ENCODE peak calls at places on chromosomes 1 and 21, in seven cellular contexts. K is HepG2, S is K562, Z is HCT116, J is H1, E is GM12878, P is SK-N-SH. V is an unnamed sample.

GRCh38 chr1:84888753-84889152 is 4.3 kb downstream of the LPAR3 start:
- DNase-seq in K (no peak), S (no peak), Z (no peak), J (no peak), E (no peak), P (no peak), V (no peak)

GRCh38 chr1:41743361-41743760 is 175.4 kb downstream of the HIVEP3 start:
- DNase-seq in K (no peak), S (no peak), Z (no peak), J (no peak), E (no peak), P (no peak), V (no peak)

GRCh38 chr1:85655315-85655714 is 52.9 kb downstream of the ZNHIT6 start:
- DNase-seq in K (no peak), S (no peak), Z (no peak), J (no peak), E (no peak), P (no peak), V (no peak)

GRCh38 chr1:21904725-21905520 is 32.2 kb downstream of the HSPG2 start:
- DNase-seq in K (no peak), S (peak; percentile 94), Z (peak; percentile 18), J (no peak), E (no peak), P (no peak), V (no peak)

GRCh38 chr1:88983791-88984552 is 8.5 kb downstream of the KYAT3 start:
- DNase-seq in K (peak; percentile 71), S (peak; percentile 44), Z (peak; percentile 23), J (no peak), E (no peak), P (peak; percentile 39), V (peak; percentile 74)

GRCh38 chr1:109133815-109134214 is 19.9 kb downstream of the ELAPOR1 start:
- DNase-seq in K (no peak), S (no peak), Z (no peak), J (no peak), E (no peak), P (no peak), V (no peak)

GRCh38 chr1:159005161-159005560 is 4.5 kb upstream of the IFI16 start:
- DNase-seq in K (no peak), S (no peak), Z (no peak), J (no peak), E (no peak), P (no peak), V (no peak)

GRCh38 chr21:33064623-33064996 is 5.3 kb upstream of the OLIG1 start:
- DNase-seq in K (no peak), S (no peak), Z (no peak), J (no peak), E (no peak), P (no peak), V (no peak)

GRCh38 chr1:116514708-116515525 is 55.9 kb downstream of the CD58 start:
- DNase-seq in K (no peak), S (no peak), Z (no peak), J (no peak), E (peak; percentile 88), P (no peak), V (no peak)

GRCh38 chr21:46674430-46675007 is 39.0 kb downstream of the PRMT2 start:
- DNase-seq in K (no peak), S (no peak), Z (no peak), J (no peak), E (no peak), P (no peak), V (no peak)

GRCh38 chr21:46675595-46676280 is 40.3 kb downstream of the PRMT2 start:
- DNase-seq in K (no peak), S (no peak), Z (no peak), J (no peak), E (no peak), P (no peak), V (no peak)
- TF ChIP-seq JUND in K (no peak), S (no peak), Z (no peak), J (no peak), E (no peak), P (no peak), V (no peak)

GRCh38 chr1:93722081-93723031 is 40.7 kb upstream of the BCAR3 start:
- DNase-seq in K (no peak), S (no peak), Z (no peak), J (no peak), E (no peak), P (peak; percentile 50), V (no peak)
- TF ChIP-seq JUND in K (no peak), S (no peak), Z (no peak), J (no peak), E (no peak), P (no peak), V (no peak)

DNA sequence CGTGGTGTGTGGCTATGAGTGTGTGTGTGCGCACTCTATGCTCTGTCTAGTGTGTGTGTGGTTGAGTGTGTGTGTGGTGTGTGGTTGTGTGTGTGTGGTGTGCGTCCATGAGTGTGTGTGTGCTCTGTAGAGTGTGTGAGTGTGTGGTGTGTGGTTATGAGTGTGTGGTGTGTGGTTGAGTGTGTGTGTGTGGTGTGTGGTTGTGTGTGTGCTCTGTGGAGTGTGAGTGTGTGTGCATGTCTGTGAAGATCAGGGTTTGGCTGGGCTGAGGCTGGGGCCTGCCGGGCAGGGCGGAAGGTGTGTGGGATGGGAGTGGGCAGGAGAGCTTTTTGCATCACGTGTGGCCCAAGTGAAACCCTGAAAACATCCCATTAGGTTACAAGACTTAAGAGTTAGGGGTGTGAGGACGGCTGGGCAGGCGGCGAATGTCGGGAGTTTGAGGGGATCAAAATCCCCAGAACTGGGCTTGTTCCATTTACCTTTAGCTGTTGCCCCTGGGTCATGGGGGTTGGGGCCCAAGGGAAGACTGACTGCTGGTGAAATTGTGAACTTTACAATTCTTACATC is 2.9 kb upstream of the FCMR start:
- DNase-seq in K (no peak), S (no peak), Z (no peak), J (no peak), E (no peak), P (no peak), V (no peak)
- TF ChIP-seq JUND in K (no peak), S (no peak), Z (no peak), J (no peak), E (no peak), P (no peak), V (no peak)

GRCh38 chr1:151820940-151821339 is 10.7 kb downstream of the RORC start:
- DNase-seq in K (no peak), S (no peak), Z (no peak), J (no peak), E (no peak), P (peak; percentile 89), V (no peak)
- TF ChIP-seq JUND in K (no peak), S (no peak), Z (no peak), J (no peak), E (no peak), P (no peak), V (no peak)

GRCh38 chr21:42463861-42464515 is 32.0 kb downstream of the RSPH1 start:
- DNase-seq in K (peak; percentile 10), S (no peak), Z (peak; percentile 92), J (no peak), E (no peak), P (no peak), V (peak; percentile 97)

GRCh38 chr21:42460391-42461184 is 35.4 kb downstream of the RSPH1 start:
- DNase-seq in K (no peak), S (no peak), Z (no peak), J (no peak), E (peak; percentile 83), P (peak; percentile 51), V (no peak)

GRCh38 chr21:42461185-42461520 is 34.9 kb downstream of the RSPH1 start:
- DNase-seq in K (no peak), S (no peak), Z (no peak), J (no peak), E (no peak), P (no peak), V (no peak)

GRCh38 chr21:42459583-42460215 is 36.3 kb downstream of the RSPH1 start:
- DNase-seq in K (no peak), S (no peak), Z (no peak), J (no peak), E (no peak), P (no peak), V (no peak)

DNA sequence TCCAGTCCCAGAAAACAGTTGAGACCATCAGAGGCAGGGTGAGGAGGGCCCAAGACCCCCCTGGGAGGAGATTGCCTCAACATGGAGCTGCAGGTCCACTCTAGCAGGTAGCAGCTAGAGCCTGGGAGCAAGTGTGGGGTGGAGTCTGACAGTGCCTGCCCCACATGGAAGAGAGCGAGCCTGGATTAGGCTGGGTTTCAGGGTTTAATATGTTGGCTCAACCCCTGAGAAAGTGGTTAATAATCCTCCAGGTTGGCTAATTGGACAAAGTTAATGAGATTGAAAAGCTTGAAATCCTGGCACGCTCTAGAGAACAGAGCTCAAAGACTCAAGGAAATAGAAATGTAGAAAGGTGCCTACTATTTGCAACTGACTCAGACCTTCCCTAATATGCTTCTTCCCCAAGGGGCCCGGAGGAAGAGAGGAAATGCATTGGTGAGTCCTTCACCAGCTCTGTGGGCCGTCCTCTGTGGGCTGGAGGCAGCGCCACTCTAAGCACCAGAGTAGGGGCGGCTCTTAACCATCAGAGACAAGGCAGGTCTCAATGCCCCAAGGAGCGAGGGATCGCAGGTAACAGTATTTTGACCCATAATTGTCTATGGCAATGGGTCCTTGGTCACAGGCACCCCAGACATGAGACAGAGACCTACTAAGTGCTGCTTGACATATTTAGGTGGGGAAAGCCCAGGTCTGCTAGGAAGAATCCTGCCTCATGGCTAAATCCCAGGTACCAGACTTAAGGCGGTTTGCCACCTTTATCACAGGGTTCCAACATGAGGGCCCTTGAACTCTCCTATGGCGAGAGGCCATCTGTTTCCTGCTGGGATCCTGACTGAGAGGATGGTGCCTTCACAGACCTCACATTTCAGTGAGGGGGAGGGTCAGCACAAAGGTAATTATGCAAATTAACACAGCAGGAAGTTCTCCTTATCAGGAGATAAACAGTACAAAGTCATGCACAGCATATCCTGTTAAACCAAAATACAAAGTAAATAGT is 33.8 kb downstream of the RSPH1 start:
- DNase-seq in K (no peak), S (peak; percentile 33), Z (no peak), J (no peak), E (no peak), P (no peak), V (no peak)
- TF ChIP-seq JUND in K (no peak), S (no peak), Z (no peak), J (no peak), E (no peak), P (no peak), V (no peak)

V was measured in T47D.